ENCODE peak calls at places on chromosomes 16 and 17, in four cellular contexts. K, W, L and I are unnamed samples.

GRCh38 chr17:19380551-19381284 is 2.4 kb downstream of the MAPK7 start:
- DNase-seq in K (no peak), W (no peak), L (no peak), I (no peak)

GRCh38 chr17:1561420-1562177 is 993 bp downstream of the PITPNA start:
- DNase-seq in K (no peak), W (peak), L (peak), I (peak)

GRCh38 chr16:75555213-75555706 is 792 bp downstream of the TMEM231 start:
- DNase-seq in K (peak), W (peak), L (peak), I (peak)

GRCh38 chr16:67718668-67719047 is 458 bp downstream of the GFOD2 start:
- DNase-seq in K (no peak), W (no peak), L (peak), I (peak)

GRCh38 chr16:46894011-46894672 is 10.0 kb downstream of the GPT2 start:
- DNase-seq in K (no peak), W (no peak), L (no peak), I (no peak)

GRCh38 chr17:16935241-16935663 is 36.7 kb downstream of the TNFRSF13B start:
- DNase-seq in K (no peak), W (no peak), L (peak), I (no peak)

GRCh38 chr17:49404371-49404770 is 10.3 kb downstream of the PHB1 start:
- DNase-seq in K (no peak), W (no peak), L (peak), I (no peak)

GRCh38 chr17:48175692-48176450 is 68.3 kb downstream of the SNX11 start:
- DNase-seq in K (peak), W (peak), L (no peak), I (no peak)

GRCh38 chr16:13543850-13544249 is 376.1 kb upstream of the ERCC4 start:
- DNase-seq in K (no peak), W (no peak), L (no peak), I (no peak)

GRCh38 chr17:15894258-15894657 is 50.7 kb upstream of the ADORA2B start:
- DNase-seq in K (no peak), W (no peak), L (no peak), I (no peak)

GRCh38 chr16:30747331-30747730 is 894 bp upstream of the PHKG2 start:
- DNase-seq in K (no peak), W (peak), L (no peak), I (no peak)

GRCh38 chr17:79065105-79065670 is 9.4 kb upstream of the ENGASE start:
- DNase-seq in K (no peak), W (peak), L (peak), I (peak)

GRCh38 chr17:67018429-67019125 is 25.8 kb upstream of the CACNG1 start:
- DNase-seq in K (no peak), W (no peak), L (no peak), I (no peak)

GRCh38 chr17:14078027-14078426 is 8.7 kb downstream of the COX10 start:
- DNase-seq in K (no peak), W (peak), L (no peak), I (no peak)

GRCh38 chr17:1447061-1447460 is 9.0 kb downstream of the CRK start:
- DNase-seq in K (no peak), W (no peak), L (no peak), I (no peak)

GRCh38 chr16:5058476-5058875 is 7.3 kb downstream of the C16orf89 start:
- DNase-seq in K (no peak), W (peak), L (no peak), I (no peak)

GRCh38 chr16:57131351-57131970 is 39.1 kb downstream of the CPNE2 start:
- DNase-seq in K (no peak), W (no peak), L (no peak), I (no peak)

GRCh38 chr17:35872581-35872980 is 3.9 kb upstream of the HEATR9 start:
- DNase-seq in K (no peak), W (no peak), L (no peak), I (no peak)